ENCODE peak calls at places on chromosome 22, in nine cellular contexts. B, K, Y, N, V, E, W, S and I are unnamed samples.

GRCh38 chr22:25511725-25512124 is 52.8 kb upstream of the GRK3 start:
- DNase-seq in B (no peak), K (no peak), Y (no peak), N (no peak), V (no peak), E (no peak), W (no peak), S (no peak), I (no peak)

GRCh38 chr22:47063606-47064005 is 301.2 kb downstream of the TBC1D22A start:
- DNase-seq in B (no peak), K (no peak), Y (no peak), N (no peak), V (no peak), E (no peak), W (no peak), S (no peak), I (no peak)

GRCh38 chr22:37197451-37198289 is 9.6 kb upstream of the C1QTNF6 start:
- DNase-seq in B (peak; percentile 85), K (peak; percentile 79), Y (no peak), N (peak; percentile 91), V (peak; percentile 61), E (peak; percentile 41), W (peak; percentile 34), S (peak; percentile 66), I (peak; percentile 31)

GRCh38 chr22:28952857-28953256 is 69.5 kb downstream of the ZNRF3 start:
- DNase-seq in B (no peak), K (no peak), Y (no peak), N (no peak), V (peak; percentile 80), E (peak; percentile 37), W (no peak), S (no peak), I (no peak)

GRCh38 chr22:20569059-20570058 is 61.9 kb downstream of the MED15 start:
- DNase-seq in B (peak; percentile 68), K (peak; percentile 83), Y (peak; percentile 97), N (peak; percentile 87), V (peak; percentile 99), E (peak; percentile 57), W (no peak), S (peak; percentile 96), I (no peak)

GRCh38 chr22:28822930-28823481 is 22.6 kb upstream of the XBP1 start:
- DNase-seq in B (no peak), K (peak; percentile 48), Y (no peak), N (no peak), V (no peak), E (peak; percentile 73), W (no peak), S (no peak), I (no peak)

GRCh38 chr22:47630741-47631534 is 868.5 kb downstream of the TBC1D22A start:
- DNase-seq in B (no peak), K (no peak), Y (no peak), N (no peak), V (no peak), E (no peak), W (peak; percentile 17), S (no peak), I (no peak)

GRCh38 chr22:38731703-38732161 is 24.1 kb downstream of the SUN2 start:
- DNase-seq in B (peak; percentile 59), K (no peak), Y (no peak), N (no peak), V (no peak), E (no peak), W (no peak), S (no peak), I (peak; percentile 43)

GRCh38 chr22:39656495-39657490 is 86.2 kb downstream of the CACNA1I start:
- DNase-seq in B (no peak), K (no peak), Y (no peak), N (no peak), V (no peak), E (no peak), W (no peak), S (no peak), I (no peak)

GRCh38 chr22:34903416-34903815 is 162.5 kb upstream of the ISX start:
- DNase-seq in B (no peak), K (no peak), Y (no peak), N (no peak), V (no peak), E (no peak), W (no peak), S (no peak), I (no peak)
- TF ChIP-seq CTCF in B (no peak), K (no peak), Y (no peak), N (no peak), V (no peak), E (no peak), W (no peak), S (no peak), I (no peak)

GRCh38 chr22:43187171-43188099 is 501 bp upstream of the TTLL12 start:
- DNase-seq in B (peak; percentile 98), K (peak; percentile 98), Y (peak; percentile 89), N (peak; percentile 88), V (peak; percentile 92), E (peak; percentile 98), W (peak; percentile 95), S (peak; percentile 97), I (peak; percentile 92)

GRCh38 chr22:43188829-43189545 is 2.1 kb upstream of the TTLL12 start:
- DNase-seq in B (peak; percentile 30), K (no peak), Y (no peak), N (no peak), V (no peak), E (peak; percentile 17), W (peak; percentile 8), S (no peak), I (no peak)

GRCh38 chr22:43185860-43186261 is 1.1 kb downstream of the TTLL12 start:
- DNase-seq in B (peak; percentile 92), K (peak; percentile 62), Y (peak; percentile 20), N (peak; percentile 26), V (peak; percentile 23), E (peak; percentile 37), W (peak; percentile 33), S (peak; percentile 50), I (no peak)

GRCh38 chr22:43183496-43184263 is 3.3 kb downstream of the TTLL12 start:
- DNase-seq in B (peak; percentile 52), K (no peak), Y (peak; percentile 28), N (no peak), V (peak; percentile 64), E (no peak), W (peak; percentile 94), S (peak; percentile 75), I (no peak)

GRCh38 chr22:43186272-43187170 is at the start of gene TTLL12:
- DNase-seq in B (peak; percentile 88), K (peak; percentile 91), Y (peak; percentile 7), N (peak; percentile 21), V (peak; percentile 21), E (peak; percentile 71), W (peak; percentile 60), S (peak; percentile 73), I (peak; percentile 45)
- TF ChIP-seq CTCF in B (no peak), K (no peak), Y (no peak), N (no peak), V (no peak), E (no peak), W (no peak), S (no peak), I (no peak)

GRCh38 chr22:41912338-41913039 is 2.4 kb downstream of the SHISA8 start:
- DNase-seq in B (no peak), K (no peak), Y (no peak), N (no peak), V (no peak), E (no peak), W (no peak), S (no peak), I (no peak)
- TF ChIP-seq CTCF in B (no peak), K (no peak), Y (no peak), N (no peak), V (no peak), E (no peak), W (no peak), S (no peak), I (no peak)

GRCh38 chr22:31969789-31970489 is 25.6 kb downstream of the YWHAH start:
- DNase-seq in B (peak; percentile 92), K (peak; percentile 89), Y (peak; percentile 49), N (peak; percentile 69), V (peak; percentile 66), E (peak; percentile 85), W (peak; percentile 79), S (peak; percentile 77), I (no peak)
- TF ChIP-seq CTCF in B (peak; percentile 17), K (peak; percentile 83), Y (peak; percentile 78), N (peak; percentile 39), V (peak; percentile 62), E (peak; percentile 82), W (peak; percentile 76), S (peak; percentile 72), I (no peak)